ENCODE peak calls at places on chromosomes 6 and 20, in nine cellular contexts. One of them, this sample, is unnamed.

GRCh38 chr6:162719528-162719927 is 8.0 kb downstream of the PRKN start:
- DNase-seq in cardiac fibroblast: no peak
- DNase-seq in tibial artery: no peak
- DNase-seq in psoas muscle: no peak
- DNase-seq in fibroblast of mammary gland: no peak
- DNase-seq in CD4-positive, alpha-beta T cell: no peak
- DNase-seq in HCT116: no peak
- DNase-seq in heart right ventricle: no peak
- DNase-seq in fibroblast of pulmonary artery: no peak
- DNase-seq in this sample: no peak

GRCh38 chr6:150979826-150980225 is 114.3 kb downstream of the MTHFD1L start:
- DNase-seq in cardiac fibroblast: no peak
- DNase-seq in tibial artery: no peak
- DNase-seq in psoas muscle: no peak
- DNase-seq in fibroblast of mammary gland: no peak
- DNase-seq in CD4-positive, alpha-beta T cell: no peak
- DNase-seq in HCT116: no peak
- DNase-seq in heart right ventricle: no peak
- DNase-seq in fibroblast of pulmonary artery: no peak
- DNase-seq in this sample: no peak

GRCh38 chr6:150880336-150880735 is 14.8 kb downstream of the MTHFD1L start:
- DNase-seq in cardiac fibroblast: no peak
- DNase-seq in tibial artery: no peak
- DNase-seq in psoas muscle: no peak
- DNase-seq in fibroblast of mammary gland: no peak
- DNase-seq in CD4-positive, alpha-beta T cell: no peak
- DNase-seq in HCT116: no peak
- DNase-seq in heart right ventricle: no peak
- DNase-seq in fibroblast of pulmonary artery: no peak
- DNase-seq in this sample: no peak

GRCh38 chr20:60261323-60261722 is 303.1 kb downstream of the CDH26 start:
- DNase-seq in cardiac fibroblast: no peak
- DNase-seq in tibial artery: no peak
- DNase-seq in psoas muscle: no peak
- DNase-seq in fibroblast of mammary gland: no peak
- DNase-seq in CD4-positive, alpha-beta T cell: no peak
- DNase-seq in HCT116: no peak
- DNase-seq in heart right ventricle: no peak
- DNase-seq in fibroblast of pulmonary artery: no peak
- DNase-seq in this sample: no peak

GRCh38 chr6:53441035-53441493 is 92.3 kb upstream of the ELOVL5 start:
- DNase-seq in cardiac fibroblast: no peak
- DNase-seq in tibial artery: no peak
- DNase-seq in psoas muscle: no peak
- DNase-seq in fibroblast of mammary gland: peak
- DNase-seq in CD4-positive, alpha-beta T cell: no peak
- DNase-seq in HCT116: no peak
- DNase-seq in heart right ventricle: no peak
- DNase-seq in fibroblast of pulmonary artery: peak
- DNase-seq in this sample: no peak

GRCh38 chr6:78533426-78533825 is 333.9 kb upstream of the IRAK1BP1 start:
- DNase-seq in cardiac fibroblast: peak
- DNase-seq in tibial artery: no peak
- DNase-seq in psoas muscle: no peak
- DNase-seq in fibroblast of mammary gland: no peak
- DNase-seq in CD4-positive, alpha-beta T cell: no peak
- DNase-seq in HCT116: no peak
- DNase-seq in heart right ventricle: no peak
- DNase-seq in fibroblast of pulmonary artery: no peak
- DNase-seq in this sample: no peak

GRCh38 chr6:83867527-83868161 is 8.2 kb downstream of the CYB5R4 start:
- DNase-seq in cardiac fibroblast: peak
- DNase-seq in tibial artery: peak
- DNase-seq in psoas muscle: peak
- DNase-seq in fibroblast of mammary gland: peak
- DNase-seq in CD4-positive, alpha-beta T cell: no peak
- DNase-seq in HCT116: peak
- DNase-seq in heart right ventricle: no peak
- DNase-seq in fibroblast of pulmonary artery: peak
- DNase-seq in this sample: no peak

GRCh38 chr6:163285689-163286088 is 128.8 kb upstream of the QKI start:
- DNase-seq in cardiac fibroblast: no peak
- DNase-seq in tibial artery: no peak
- DNase-seq in psoas muscle: no peak
- DNase-seq in fibroblast of mammary gland: peak
- DNase-seq in CD4-positive, alpha-beta T cell: no peak
- DNase-seq in HCT116: no peak
- DNase-seq in heart right ventricle: no peak
- DNase-seq in fibroblast of pulmonary artery: no peak
- DNase-seq in this sample: no peak

GRCh38 chr6:26020983-26021349 is 58.4 kb downstream of the TRIM38 start:
- DNase-seq in cardiac fibroblast: peak
- DNase-seq in tibial artery: peak
- DNase-seq in psoas muscle: peak
- DNase-seq in fibroblast of mammary gland: peak
- DNase-seq in CD4-positive, alpha-beta T cell: peak
- DNase-seq in HCT116: peak
- DNase-seq in heart right ventricle: peak
- DNase-seq in fibroblast of pulmonary artery: peak
- DNase-seq in this sample: no peak

GRCh38 chr6:2917801-2918495 is 14.8 kb upstream of the SERPINB9 start:
- DNase-seq in cardiac fibroblast: no peak
- DNase-seq in tibial artery: no peak
- DNase-seq in psoas muscle: no peak
- DNase-seq in fibroblast of mammary gland: no peak
- DNase-seq in CD4-positive, alpha-beta T cell: no peak
- DNase-seq in HCT116: no peak
- DNase-seq in heart right ventricle: no peak
- DNase-seq in fibroblast of pulmonary artery: no peak
- DNase-seq in this sample: no peak

GRCh38 chr20:34995696-34996095 is 40.0 kb downstream of the MYH7B start:
- DNase-seq in cardiac fibroblast: no peak
- DNase-seq in tibial artery: no peak
- DNase-seq in psoas muscle: no peak
- DNase-seq in fibroblast of mammary gland: no peak
- DNase-seq in CD4-positive, alpha-beta T cell: no peak
- DNase-seq in HCT116: no peak
- DNase-seq in heart right ventricle: no peak
- DNase-seq in fibroblast of pulmonary artery: no peak
- DNase-seq in this sample: no peak

GRCh38 chr6:146913842-146914562 is 290.2 kb upstream of the STXBP5 start:
- DNase-seq in cardiac fibroblast: peak
- DNase-seq in tibial artery: peak
- DNase-seq in psoas muscle: peak
- DNase-seq in fibroblast of mammary gland: peak
- DNase-seq in CD4-positive, alpha-beta T cell: no peak
- DNase-seq in HCT116: peak
- DNase-seq in heart right ventricle: peak
- DNase-seq in fibroblast of pulmonary artery: peak
- DNase-seq in this sample: no peak
- TF ChIP-seq CTCF in cardiac fibroblast: no peak
- TF ChIP-seq CTCF in tibial artery: no peak
- TF ChIP-seq CTCF in psoas muscle: no peak
- TF ChIP-seq CTCF in fibroblast of mammary gland: no peak
- TF ChIP-seq CTCF in CD4-positive, alpha-beta T cell: no peak
- TF ChIP-seq CTCF in HCT116: no peak
- TF ChIP-seq CTCF in heart right ventricle: no peak
- TF ChIP-seq CTCF in fibroblast of pulmonary artery: no peak
- TF ChIP-seq CTCF in this sample: no peak

DNA sequence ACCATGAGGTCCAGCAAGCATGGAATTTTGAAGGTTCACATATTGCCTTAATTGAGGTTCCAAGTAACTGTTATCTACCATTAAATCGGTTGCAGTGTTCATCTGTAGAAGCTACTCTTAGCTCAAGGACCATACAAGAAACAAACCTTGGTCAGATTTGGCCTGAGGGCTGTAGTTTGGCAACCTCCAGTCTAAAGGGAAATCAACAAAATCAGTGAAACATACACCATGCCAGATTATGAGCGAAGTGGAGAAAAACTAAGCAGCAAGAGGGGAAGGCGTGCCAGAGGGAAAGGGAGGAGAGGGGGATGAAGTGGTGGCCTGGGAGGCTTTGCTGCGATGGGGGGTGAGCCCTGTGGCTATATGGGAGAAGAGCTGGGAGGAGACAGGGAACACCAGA is 8.8 kb upstream of the SNAI1 start:
- DNase-seq in cardiac fibroblast: no peak
- DNase-seq in tibial artery: no peak
- DNase-seq in psoas muscle: no peak
- DNase-seq in fibroblast of mammary gland: no peak
- DNase-seq in CD4-positive, alpha-beta T cell: no peak
- DNase-seq in HCT116: no peak
- DNase-seq in heart right ventricle: no peak
- DNase-seq in fibroblast of pulmonary artery: no peak
- DNase-seq in this sample: no peak
- TF ChIP-seq CTCF in cardiac fibroblast: no peak
- TF ChIP-seq CTCF in tibial artery: no peak
- TF ChIP-seq CTCF in psoas muscle: no peak
- TF ChIP-seq CTCF in fibroblast of mammary gland: no peak
- TF ChIP-seq CTCF in CD4-positive, alpha-beta T cell: no peak
- TF ChIP-seq CTCF in HCT116: no peak
- TF ChIP-seq CTCF in heart right ventricle: no peak
- TF ChIP-seq CTCF in fibroblast of pulmonary artery: no peak
- TF ChIP-seq CTCF in this sample: no peak

DNA sequence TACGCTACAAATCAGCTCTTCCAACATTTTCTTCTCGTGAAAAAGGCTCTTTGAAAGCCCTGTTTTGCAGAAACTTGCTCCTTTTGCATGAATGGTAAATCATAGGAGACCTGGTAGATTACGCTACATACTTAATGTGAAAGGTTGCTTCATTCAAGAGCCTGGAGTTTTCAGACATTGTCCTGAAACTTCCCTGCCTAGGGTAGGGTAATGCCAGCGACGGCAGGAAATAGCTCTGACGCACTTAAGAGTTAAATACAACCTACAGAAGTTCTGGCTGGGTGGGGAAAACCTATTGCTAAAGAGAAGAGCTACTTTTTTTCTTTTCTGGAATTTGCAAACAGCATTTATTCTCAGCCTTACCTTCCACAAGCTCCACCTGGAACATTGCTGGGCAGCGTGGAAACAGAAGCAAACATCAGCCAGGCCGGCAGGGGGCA is 144.5 kb downstream of the LPA start:
- DNase-seq in cardiac fibroblast: peak
- DNase-seq in tibial artery: no peak
- DNase-seq in psoas muscle: no peak
- DNase-seq in fibroblast of mammary gland: no peak
- DNase-seq in CD4-positive, alpha-beta T cell: peak
- DNase-seq in HCT116: peak
- DNase-seq in heart right ventricle: no peak
- DNase-seq in fibroblast of pulmonary artery: peak
- DNase-seq in this sample: no peak
- TF ChIP-seq CTCF in cardiac fibroblast: peak
- TF ChIP-seq CTCF in tibial artery: peak
- TF ChIP-seq CTCF in psoas muscle: peak
- TF ChIP-seq CTCF in fibroblast of mammary gland: peak
- TF ChIP-seq CTCF in CD4-positive, alpha-beta T cell: peak
- TF ChIP-seq CTCF in HCT116: peak
- TF ChIP-seq CTCF in heart right ventricle: peak
- TF ChIP-seq CTCF in fibroblast of pulmonary artery: peak
- TF ChIP-seq CTCF in this sample: peak

GRCh38 chr6:6494677-6495076 is 93.8 kb upstream of the LY86 start:
- DNase-seq in cardiac fibroblast: no peak
- DNase-seq in tibial artery: peak
- DNase-seq in psoas muscle: peak
- DNase-seq in fibroblast of mammary gland: peak
- DNase-seq in CD4-positive, alpha-beta T cell: no peak
- DNase-seq in HCT116: peak
- DNase-seq in heart right ventricle: peak
- DNase-seq in fibroblast of pulmonary artery: no peak
- DNase-seq in this sample: peak
- TF ChIP-seq CTCF in cardiac fibroblast: no peak
- TF ChIP-seq CTCF in tibial artery: peak
- TF ChIP-seq CTCF in psoas muscle: peak
- TF ChIP-seq CTCF in fibroblast of mammary gland: peak
- TF ChIP-seq CTCF in CD4-positive, alpha-beta T cell: no peak
- TF ChIP-seq CTCF in HCT116: peak
- TF ChIP-seq CTCF in heart right ventricle: peak
- TF ChIP-seq CTCF in fibroblast of pulmonary artery: no peak
- TF ChIP-seq CTCF in this sample: peak

DNA sequence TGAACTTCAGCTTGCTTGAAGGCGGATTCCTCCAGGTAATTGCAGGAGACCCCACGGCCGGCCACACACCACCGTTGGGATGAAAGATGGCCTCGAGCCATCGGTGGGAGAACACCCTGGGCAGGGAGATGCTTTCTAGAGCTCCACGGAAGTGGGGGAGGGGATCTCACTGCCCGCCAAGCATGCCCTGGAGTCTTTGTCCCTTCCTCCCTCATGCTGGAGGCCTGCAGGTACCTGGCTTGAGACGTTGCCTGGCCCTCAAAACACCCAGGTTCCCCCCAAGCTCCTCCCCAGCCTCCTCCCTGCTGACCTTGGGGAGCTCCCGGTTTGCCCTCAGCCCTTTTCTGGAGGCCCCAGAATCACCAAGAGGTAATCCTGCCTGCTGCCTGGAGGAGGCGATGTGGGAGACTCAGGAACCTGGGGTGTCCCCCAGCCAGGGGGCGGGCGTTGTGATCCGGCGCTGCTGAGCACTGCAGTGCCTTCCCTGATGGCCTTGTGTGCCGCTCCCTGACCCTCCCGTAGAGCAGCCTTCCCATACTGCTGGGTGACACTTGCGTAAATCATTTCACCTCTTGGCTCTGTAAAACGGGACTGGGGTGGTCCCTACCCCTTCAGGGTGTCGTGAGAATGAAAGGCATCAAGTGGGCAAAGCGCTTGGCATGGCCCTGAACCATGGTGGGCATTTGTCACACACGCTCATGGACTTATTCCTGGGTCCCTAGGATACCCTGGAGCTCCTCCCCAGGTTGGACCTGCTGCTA is 91.4 kb downstream of the CEBPB start:
- DNase-seq in cardiac fibroblast: no peak
- DNase-seq in tibial artery: peak
- DNase-seq in psoas muscle: peak
- DNase-seq in fibroblast of mammary gland: no peak
- DNase-seq in CD4-positive, alpha-beta T cell: no peak
- DNase-seq in HCT116: no peak
- DNase-seq in heart right ventricle: no peak
- DNase-seq in fibroblast of pulmonary artery: no peak
- DNase-seq in this sample: no peak
- TF ChIP-seq CTCF in cardiac fibroblast: no peak
- TF ChIP-seq CTCF in tibial artery: no peak
- TF ChIP-seq CTCF in psoas muscle: no peak
- TF ChIP-seq CTCF in fibroblast of mammary gland: no peak
- TF ChIP-seq CTCF in CD4-positive, alpha-beta T cell: no peak
- TF ChIP-seq CTCF in HCT116: peak
- TF ChIP-seq CTCF in heart right ventricle: no peak
- TF ChIP-seq CTCF in fibroblast of pulmonary artery: no peak
- TF ChIP-seq CTCF in this sample: peak

This sample was measured in GM12864.